ENCODE peak calls at places on chromosomes 12 and 14, in five cellular contexts. Q is neural progenitor cell, A is cardiac muscle cell, Z is ovary, R is gastrocnemius medialis. S is an unnamed sample. For H3K4me1, the result is how much of the 10 kb centered on the place peaks cover.

GRCh38 chr12:30795660-30796507 is 41.1 kb upstream of the CAPRIN2 start:
- DNase-seq in Q (peak), A (peak), Z (peak), R (peak), S (no peak)

GRCh38 chr14:92512807-92513203 is 776 bp upstream of the RIN3 start:
- DNase-seq in Q (no peak), A (no peak), Z (no peak), R (no peak), S (no peak)

GRCh38 chr12:119868992-119869391 is 8.1 kb downstream of the CIT start:
- DNase-seq in Q (no peak), A (peak), Z (no peak), R (no peak), S (no peak)

GRCh38 chr12:43835264-43835655 is 621 bp upstream of the TMEM117 start:
- DNase-seq in Q (no peak), A (no peak), Z (no peak), R (no peak), S (no peak)

GRCh38 chr12:110670161-110670701 is 18.7 kb downstream of the HVCN1 start:
- DNase-seq in Q (no peak), A (no peak), Z (no peak), R (no peak), S (no peak)

GRCh38 chr14:73759183-73759713 is 45.1 kb upstream of the PNMA1 start:
- DNase-seq in Q (peak), A (peak), Z (peak), R (no peak), S (peak)

GRCh38 chr12:32843528-32844095 is 53.0 kb downstream of the PKP2 start:
- DNase-seq in Q (peak), A (peak), Z (no peak), R (no peak), S (peak)

GRCh38 chr14:86541969-86542368 is 1012.0 kb downstream of the FLRT2 start:
- DNase-seq in Q (no peak), A (peak), Z (no peak), R (no peak), S (no peak)

GRCh38 chr12:115569694-115570093 is 707.8 kb downstream of the MED13L start:
- DNase-seq in Q (peak), A (no peak), Z (no peak), R (no peak), S (no peak)
- H3K4me3 ChIP-seq in Q (no peak), A (no peak), Z (no peak), R (no peak), S (no peak)

GRCh38 chr12:6465467-6466183 is 4.9 kb downstream of the VAMP1 start:
- DNase-seq in Q (peak), A (peak), Z (peak), R (no peak), S (no peak)
- H3K4me1 ChIP-seq in Q (under half), A (under half), Z (under half), R (under half), S (under half)

GRCh38 chr12:40692617-40693502 is 621 bp downstream of the CNTN1 start:
- DNase-seq in Q (peak), A (no peak), Z (peak), R (peak), S (peak)
- H3K4me3 ChIP-seq in Q (peak), A (peak), Z (peak), R (peak), S (peak)

GRCh38 chr12:123094349-123095073 is 56.4 kb downstream of the PITPNM2 start:
- DNase-seq in Q (no peak), A (peak), Z (peak), R (peak), S (peak)
- H3K4me1 ChIP-seq in Q (under half), A (half or more), Z (half or more), R (half or more), S (under half)

GRCh38 chr14:104603623-104604401 is 760 bp downstream of the TMEM179 start:
- DNase-seq in Q (no peak), A (no peak), Z (no peak), R (no peak), S (no peak)
- H3K4me3 ChIP-seq in Q (peak), A (peak), Z (no peak), R (no peak), S (no peak)

GRCh38 chr14:55102141-55102547 is 26.9 kb upstream of the LGALS3 start:
- DNase-seq in Q (peak), A (peak), Z (peak), R (peak), S (peak)
- H3K4me1 ChIP-seq in Q (under half), A (under half), Z (under half), R (half or more), S (half or more)

DNA sequence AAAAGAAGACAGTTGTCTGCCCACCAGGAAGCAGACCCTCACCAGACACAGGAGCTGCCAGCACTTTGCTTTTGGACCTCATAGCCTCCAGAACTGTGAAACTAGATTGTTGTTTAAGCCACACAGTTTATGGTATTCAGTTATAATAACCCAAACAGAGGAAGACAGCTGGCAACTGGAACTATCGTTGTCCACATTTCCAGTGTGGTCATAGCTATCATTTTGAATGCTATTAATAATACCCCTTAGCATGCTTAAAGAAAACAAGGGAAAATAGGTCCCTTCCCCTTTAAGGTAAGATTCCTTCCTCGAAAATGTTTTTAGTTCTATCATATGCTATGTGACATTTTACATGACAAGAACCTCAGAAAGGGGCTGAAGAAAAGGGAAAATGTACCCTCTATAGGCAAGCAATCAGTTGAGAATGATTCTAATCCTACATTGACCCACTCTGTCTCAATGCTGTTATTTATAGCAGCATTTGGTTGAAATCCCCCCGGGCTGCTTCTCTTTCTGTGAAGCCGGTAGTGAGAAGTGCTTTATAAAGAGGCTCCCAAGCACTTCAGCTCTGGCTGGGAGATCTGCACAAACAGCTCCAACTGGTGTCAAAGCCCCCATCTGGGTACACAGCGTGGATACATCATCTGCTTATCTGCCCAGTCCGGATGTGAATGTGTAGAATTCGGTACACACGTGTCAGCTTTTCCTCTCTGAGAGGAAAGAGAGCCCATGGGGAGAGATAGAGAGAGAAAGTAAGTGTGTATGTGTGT is 221.2 kb upstream of the FLRT2 start:
- DNase-seq in Q (peak), A (peak), Z (no peak), R (no peak), S (no peak)
- H3K4me3 ChIP-seq in Q (no peak), A (no peak), Z (no peak), R (no peak), S (no peak)

S was measured in tibial nerve.